ENCODE peak calls at places on chromosomes 13 and 19, in ten cellular contexts. One of them, this sample, is unnamed.

GRCh38 chr19:4624733-4625362 is 14.5 kb upstream of the TNFAIP8L1 start:
- DNase-seq in BJ: no peak
- DNase-seq in osteoblast: peak
- DNase-seq in lung microvascular endothelial cell: peak
- DNase-seq in activated naive CD4-positive, alpha-beta T cell: no peak
- DNase-seq in left colon: no peak
- DNase-seq in T-helper 17 cell: no peak
- DNase-seq in stimulated activated naive CD8-positive, alpha-beta T cell treated with anti-CD3 and anti-CD28 coated beads, Interleukin-15, amount 100 ng/mL, for 72 hours: no peak
- DNase-seq in A172: peak
- DNase-seq in fibroblast of lung: no peak
- DNase-seq in this sample: no peak

GRCh38 chr13:71773534-71773933 is 93.5 kb downstream of the DACH1 start:
- DNase-seq in activated naive CD4-positive, alpha-beta T cell: no peak
- DNase-seq in osteoblast: no peak
- DNase-seq in BJ: no peak
- DNase-seq in stimulated activated naive CD8-positive, alpha-beta T cell treated with anti-CD3 and anti-CD28 coated beads, Interleukin-15, amount 100 ng/mL, for 72 hours: no peak
- DNase-seq in left colon: no peak
- DNase-seq in lung microvascular endothelial cell: no peak
- DNase-seq in T-helper 17 cell: no peak
- DNase-seq in A172: no peak
- DNase-seq in fibroblast of lung: no peak
- DNase-seq in this sample: no peak

GRCh38 chr13:98514268-98514667 is 62.6 kb downstream of the STK24 start:
- DNase-seq in BJ: no peak
- DNase-seq in left colon: no peak
- DNase-seq in osteoblast: no peak
- DNase-seq in stimulated activated naive CD8-positive, alpha-beta T cell treated with anti-CD3 and anti-CD28 coated beads, Interleukin-15, amount 100 ng/mL, for 72 hours: no peak
- DNase-seq in T-helper 17 cell: no peak
- DNase-seq in fibroblast of lung: no peak
- DNase-seq in lung microvascular endothelial cell: no peak
- DNase-seq in activated naive CD4-positive, alpha-beta T cell: no peak
- DNase-seq in A172: no peak
- DNase-seq in this sample: no peak

GRCh38 chr19:50725218-50725931 is 2.2 kb downstream of the CLEC11A start:
- DNase-seq in activated naive CD4-positive, alpha-beta T cell: no peak
- DNase-seq in BJ: no peak
- DNase-seq in T-helper 17 cell: no peak
- DNase-seq in osteoblast: no peak
- DNase-seq in A172: no peak
- DNase-seq in lung microvascular endothelial cell: no peak
- DNase-seq in left colon: no peak
- DNase-seq in fibroblast of lung: no peak
- DNase-seq in stimulated activated naive CD8-positive, alpha-beta T cell treated with anti-CD3 and anti-CD28 coated beads, Interleukin-15, amount 100 ng/mL, for 72 hours: no peak
- DNase-seq in this sample: no peak

GRCh38 chr13:74037762-74038161 is 96.4 kb downstream of the KLF12 start:
- DNase-seq in osteoblast: no peak
- DNase-seq in lung microvascular endothelial cell: no peak
- DNase-seq in A172: no peak
- DNase-seq in activated naive CD4-positive, alpha-beta T cell: no peak
- DNase-seq in left colon: no peak
- DNase-seq in stimulated activated naive CD8-positive, alpha-beta T cell treated with anti-CD3 and anti-CD28 coated beads, Interleukin-15, amount 100 ng/mL, for 72 hours: no peak
- DNase-seq in T-helper 17 cell: no peak
- DNase-seq in BJ: no peak
- DNase-seq in fibroblast of lung: no peak
- DNase-seq in this sample: no peak

GRCh38 chr19:45771331-45771933 is 2.4 kb upstream of the SIX5 start:
- DNase-seq in lung microvascular endothelial cell: no peak
- DNase-seq in A172: no peak
- DNase-seq in stimulated activated naive CD8-positive, alpha-beta T cell treated with anti-CD3 and anti-CD28 coated beads, Interleukin-15, amount 100 ng/mL, for 72 hours: no peak
- DNase-seq in left colon: peak
- DNase-seq in activated naive CD4-positive, alpha-beta T cell: no peak
- DNase-seq in BJ: no peak
- DNase-seq in osteoblast: no peak
- DNase-seq in T-helper 17 cell: no peak
- DNase-seq in fibroblast of lung: no peak
- DNase-seq in this sample: no peak

GRCh38 chr19:4103073-4103418 is 20.9 kb downstream of the MAP2K2 start:
- DNase-seq in activated naive CD4-positive, alpha-beta T cell: no peak
- DNase-seq in T-helper 17 cell: no peak
- DNase-seq in BJ: no peak
- DNase-seq in left colon: peak
- DNase-seq in lung microvascular endothelial cell: no peak
- DNase-seq in osteoblast: peak
- DNase-seq in A172: peak
- DNase-seq in stimulated activated naive CD8-positive, alpha-beta T cell treated with anti-CD3 and anti-CD28 coated beads, Interleukin-15, amount 100 ng/mL, for 72 hours: peak
- DNase-seq in fibroblast of lung: peak
- DNase-seq in this sample: no peak

GRCh38 chr19:6020972-6021805 is 43.2 kb upstream of the RANBP3 start:
- DNase-seq in lung microvascular endothelial cell: no peak
- DNase-seq in A172: no peak
- DNase-seq in left colon: no peak
- DNase-seq in fibroblast of lung: no peak
- DNase-seq in activated naive CD4-positive, alpha-beta T cell: no peak
- DNase-seq in osteoblast: peak
- DNase-seq in BJ: no peak
- DNase-seq in T-helper 17 cell: no peak
- DNase-seq in stimulated activated naive CD8-positive, alpha-beta T cell treated with anti-CD3 and anti-CD28 coated beads, Interleukin-15, amount 100 ng/mL, for 72 hours: no peak
- DNase-seq in this sample: no peak

GRCh38 chr13:23966691-23967615 is 69.7 kb upstream of the C1QTNF9B start:
- DNase-seq in lung microvascular endothelial cell: peak
- DNase-seq in fibroblast of lung: no peak
- DNase-seq in T-helper 17 cell: no peak
- DNase-seq in A172: no peak
- DNase-seq in osteoblast: peak
- DNase-seq in left colon: no peak
- DNase-seq in BJ: no peak
- DNase-seq in activated naive CD4-positive, alpha-beta T cell: no peak
- DNase-seq in stimulated activated naive CD8-positive, alpha-beta T cell treated with anti-CD3 and anti-CD28 coated beads, Interleukin-15, amount 100 ng/mL, for 72 hours: peak
- DNase-seq in this sample: no peak

GRCh38 chr13:114035583-114036501 is 62.0 kb upstream of the C13orf46 start:
- DNase-seq in T-helper 17 cell: no peak
- DNase-seq in left colon: no peak
- DNase-seq in BJ: no peak
- DNase-seq in A172: no peak
- DNase-seq in fibroblast of lung: peak
- DNase-seq in osteoblast: no peak
- DNase-seq in lung microvascular endothelial cell: peak
- DNase-seq in stimulated activated naive CD8-positive, alpha-beta T cell treated with anti-CD3 and anti-CD28 coated beads, Interleukin-15, amount 100 ng/mL, for 72 hours: no peak
- DNase-seq in activated naive CD4-positive, alpha-beta T cell: no peak
- DNase-seq in this sample: no peak

GRCh38 chr19:17797397-17798201 is 2.7 kb downstream of the B3GNT3 start:
- DNase-seq in left colon: peak
- DNase-seq in T-helper 17 cell: no peak
- DNase-seq in stimulated activated naive CD8-positive, alpha-beta T cell treated with anti-CD3 and anti-CD28 coated beads, Interleukin-15, amount 100 ng/mL, for 72 hours: no peak
- DNase-seq in osteoblast: peak
- DNase-seq in A172: peak
- DNase-seq in lung microvascular endothelial cell: no peak
- DNase-seq in activated naive CD4-positive, alpha-beta T cell: no peak
- DNase-seq in fibroblast of lung: no peak
- DNase-seq in BJ: no peak
- DNase-seq in this sample: no peak

GRCh38 chr13:33262069-33262487 is 23.5 kb downstream of the STARD13 start:
- DNase-seq in stimulated activated naive CD8-positive, alpha-beta T cell treated with anti-CD3 and anti-CD28 coated beads, Interleukin-15, amount 100 ng/mL, for 72 hours: no peak
- DNase-seq in BJ: no peak
- DNase-seq in osteoblast: no peak
- DNase-seq in T-helper 17 cell: no peak
- DNase-seq in fibroblast of lung: peak
- DNase-seq in lung microvascular endothelial cell: peak
- DNase-seq in left colon: no peak
- DNase-seq in A172: peak
- DNase-seq in activated naive CD4-positive, alpha-beta T cell: no peak
- DNase-seq in this sample: no peak

GRCh38 chr13:30805603-30806011 is 70.3 kb downstream of the ALOX5AP start:
- DNase-seq in stimulated activated naive CD8-positive, alpha-beta T cell treated with anti-CD3 and anti-CD28 coated beads, Interleukin-15, amount 100 ng/mL, for 72 hours: no peak
- DNase-seq in A172: peak
- DNase-seq in osteoblast: no peak
- DNase-seq in fibroblast of lung: peak
- DNase-seq in activated naive CD4-positive, alpha-beta T cell: no peak
- DNase-seq in lung microvascular endothelial cell: no peak
- DNase-seq in BJ: no peak
- DNase-seq in left colon: no peak
- DNase-seq in T-helper 17 cell: no peak
- DNase-seq in this sample: no peak

GRCh38 chr13:27182844-27183497 is 11.4 kb upstream of the USP12 start:
- DNase-seq in A172: peak
- DNase-seq in osteoblast: peak
- DNase-seq in BJ: peak
- DNase-seq in activated naive CD4-positive, alpha-beta T cell: no peak
- DNase-seq in stimulated activated naive CD8-positive, alpha-beta T cell treated with anti-CD3 and anti-CD28 coated beads, Interleukin-15, amount 100 ng/mL, for 72 hours: no peak
- DNase-seq in left colon: no peak
- DNase-seq in T-helper 17 cell: no peak
- DNase-seq in lung microvascular endothelial cell: peak
- DNase-seq in fibroblast of lung: peak
- DNase-seq in this sample: peak

GRCh38 chr13:43629691-43630480 is 156.9 kb downstream of the ENOX1 start:
- DNase-seq in activated naive CD4-positive, alpha-beta T cell: no peak
- DNase-seq in BJ: no peak
- DNase-seq in left colon: no peak
- DNase-seq in A172: no peak
- DNase-seq in stimulated activated naive CD8-positive, alpha-beta T cell treated with anti-CD3 and anti-CD28 coated beads, Interleukin-15, amount 100 ng/mL, for 72 hours: no peak
- DNase-seq in osteoblast: no peak
- DNase-seq in T-helper 17 cell: no peak
- DNase-seq in lung microvascular endothelial cell: no peak
- DNase-seq in fibroblast of lung: no peak
- DNase-seq in this sample: peak

GRCh38 chr13:101915755-101916107 is 463.3 kb downstream of the ITGBL1 start:
- DNase-seq in T-helper 17 cell: no peak
- DNase-seq in A172: no peak
- DNase-seq in stimulated activated naive CD8-positive, alpha-beta T cell treated with anti-CD3 and anti-CD28 coated beads, Interleukin-15, amount 100 ng/mL, for 72 hours: no peak
- DNase-seq in BJ: no peak
- DNase-seq in activated naive CD4-positive, alpha-beta T cell: no peak
- DNase-seq in osteoblast: no peak
- DNase-seq in left colon: no peak
- DNase-seq in lung microvascular endothelial cell: no peak
- DNase-seq in fibroblast of lung: no peak
- DNase-seq in this sample: no peak

GRCh38 chr19:49758292-49758691 is 4.8 kb downstream of the TSKS start:
- DNase-seq in T-helper 17 cell: no peak
- DNase-seq in BJ: peak
- DNase-seq in osteoblast: peak
- DNase-seq in left colon: no peak
- DNase-seq in lung microvascular endothelial cell: no peak
- DNase-seq in fibroblast of lung: peak
- DNase-seq in A172: peak
- DNase-seq in stimulated activated naive CD8-positive, alpha-beta T cell treated with anti-CD3 and anti-CD28 coated beads, Interleukin-15, amount 100 ng/mL, for 72 hours: no peak
- DNase-seq in activated naive CD4-positive, alpha-beta T cell: no peak
- DNase-seq in this sample: no peak

GRCh38 chr19:43524922-43525835 is 1.8 kb downstream of the ETHE1 start:
- DNase-seq in osteoblast: peak
- DNase-seq in A172: no peak
- DNase-seq in lung microvascular endothelial cell: peak
- DNase-seq in left colon: peak
- DNase-seq in activated naive CD4-positive, alpha-beta T cell: no peak
- DNase-seq in stimulated activated naive CD8-positive, alpha-beta T cell treated with anti-CD3 and anti-CD28 coated beads, Interleukin-15, amount 100 ng/mL, for 72 hours: peak
- DNase-seq in BJ: no peak
- DNase-seq in T-helper 17 cell: no peak
- DNase-seq in fibroblast of lung: peak
- DNase-seq in this sample: no peak

GRCh38 chr13:41858783-41859182 is 102.1 kb downstream of the VWA8 start:
- DNase-seq in left colon: no peak
- DNase-seq in T-helper 17 cell: no peak
- DNase-seq in BJ: no peak
- DNase-seq in activated naive CD4-positive, alpha-beta T cell: no peak
- DNase-seq in stimulated activated naive CD8-positive, alpha-beta T cell treated with anti-CD3 and anti-CD28 coated beads, Interleukin-15, amount 100 ng/mL, for 72 hours: no peak
- DNase-seq in osteoblast: no peak
- DNase-seq in fibroblast of lung: no peak
- DNase-seq in A172: no peak
- DNase-seq in lung microvascular endothelial cell: no peak
- DNase-seq in this sample: no peak

GRCh38 chr13:114110091-114110829 is 22.2 kb downstream of the RASA3 start:
- DNase-seq in osteoblast: peak
- DNase-seq in stimulated activated naive CD8-positive, alpha-beta T cell treated with anti-CD3 and anti-CD28 coated beads, Interleukin-15, amount 100 ng/mL, for 72 hours: peak
- DNase-seq in lung microvascular endothelial cell: peak
- DNase-seq in T-helper 17 cell: peak
- DNase-seq in BJ: no peak
- DNase-seq in fibroblast of lung: no peak
- DNase-seq in A172: peak
- DNase-seq in activated naive CD4-positive, alpha-beta T cell: peak
- DNase-seq in left colon: peak
- DNase-seq in this sample: no peak

GRCh38 chr19:19021115-19021514 is 12.2 kb downstream of the SUGP2 start:
- DNase-seq in fibroblast of lung: peak
- DNase-seq in stimulated activated naive CD8-positive, alpha-beta T cell treated with anti-CD3 and anti-CD28 coated beads, Interleukin-15, amount 100 ng/mL, for 72 hours: no peak
- DNase-seq in osteoblast: no peak
- DNase-seq in A172: no peak
- DNase-seq in lung microvascular endothelial cell: no peak
- DNase-seq in left colon: no peak
- DNase-seq in activated naive CD4-positive, alpha-beta T cell: no peak
- DNase-seq in T-helper 17 cell: no peak
- DNase-seq in BJ: no peak
- DNase-seq in this sample: no peak

GRCh38 chr13:51416107-51416506 is 36.7 kb downstream of the INTS6 start:
- DNase-seq in T-helper 17 cell: no peak
- DNase-seq in lung microvascular endothelial cell: no peak
- DNase-seq in A172: no peak
- DNase-seq in osteoblast: no peak
- DNase-seq in activated naive CD4-positive, alpha-beta T cell: no peak
- DNase-seq in fibroblast of lung: no peak
- DNase-seq in left colon: no peak
- DNase-seq in BJ: no peak
- DNase-seq in stimulated activated naive CD8-positive, alpha-beta T cell treated with anti-CD3 and anti-CD28 coated beads, Interleukin-15, amount 100 ng/mL, for 72 hours: no peak
- DNase-seq in this sample: no peak

GRCh38 chr19:33293255-33294057 is 8.9 kb downstream of the CEBPA start:
- DNase-seq in fibroblast of lung: peak
- DNase-seq in lung microvascular endothelial cell: no peak
- DNase-seq in T-helper 17 cell: no peak
- DNase-seq in activated naive CD4-positive, alpha-beta T cell: no peak
- DNase-seq in osteoblast: peak
- DNase-seq in left colon: peak
- DNase-seq in stimulated activated naive CD8-positive, alpha-beta T cell treated with anti-CD3 and anti-CD28 coated beads, Interleukin-15, amount 100 ng/mL, for 72 hours: no peak
- DNase-seq in BJ: peak
- DNase-seq in A172: peak
- DNase-seq in this sample: peak

GRCh38 chr13:106650690-106651205 is 82.8 kb upstream of the ARGLU1 start:
- DNase-seq in fibroblast of lung: peak
- DNase-seq in BJ: no peak
- DNase-seq in lung microvascular endothelial cell: no peak
- DNase-seq in A172: peak
- DNase-seq in activated naive CD4-positive, alpha-beta T cell: no peak
- DNase-seq in left colon: no peak
- DNase-seq in osteoblast: no peak
- DNase-seq in stimulated activated naive CD8-positive, alpha-beta T cell treated with anti-CD3 and anti-CD28 coated beads, Interleukin-15, amount 100 ng/mL, for 72 hours: no peak
- DNase-seq in T-helper 17 cell: no peak
- DNase-seq in this sample: no peak

GRCh38 chr13:41565221-41565620 is 107.9 kb downstream of the RGCC start:
- DNase-seq in osteoblast: peak
- DNase-seq in BJ: no peak
- DNase-seq in left colon: no peak
- DNase-seq in A172: peak
- DNase-seq in fibroblast of lung: peak
- DNase-seq in stimulated activated naive CD8-positive, alpha-beta T cell treated with anti-CD3 and anti-CD28 coated beads, Interleukin-15, amount 100 ng/mL, for 72 hours: no peak
- DNase-seq in lung microvascular endothelial cell: no peak
- DNase-seq in T-helper 17 cell: no peak
- DNase-seq in activated naive CD4-positive, alpha-beta T cell: no peak
- DNase-seq in this sample: peak

GRCh38 chr13:39377699-39378098 is 225.3 kb downstream of the LHFPL6 start:
- DNase-seq in left colon: no peak
- DNase-seq in osteoblast: no peak
- DNase-seq in lung microvascular endothelial cell: no peak
- DNase-seq in A172: no peak
- DNase-seq in fibroblast of lung: no peak
- DNase-seq in stimulated activated naive CD8-positive, alpha-beta T cell treated with anti-CD3 and anti-CD28 coated beads, Interleukin-15, amount 100 ng/mL, for 72 hours: no peak
- DNase-seq in activated naive CD4-positive, alpha-beta T cell: no peak
- DNase-seq in T-helper 17 cell: no peak
- DNase-seq in BJ: no peak
- DNase-seq in this sample: no peak

GRCh38 chr13:106357198-106357597 is 178.3 kb downstream of the EFNB2 start:
- DNase-seq in BJ: no peak
- DNase-seq in fibroblast of lung: no peak
- DNase-seq in lung microvascular endothelial cell: no peak
- DNase-seq in activated naive CD4-positive, alpha-beta T cell: no peak
- DNase-seq in osteoblast: peak
- DNase-seq in T-helper 17 cell: no peak
- DNase-seq in A172: peak
- DNase-seq in stimulated activated naive CD8-positive, alpha-beta T cell treated with anti-CD3 and anti-CD28 coated beads, Interleukin-15, amount 100 ng/mL, for 72 hours: no peak
- DNase-seq in left colon: no peak
- DNase-seq in this sample: no peak

GRCh38 chr19:15519433-15519976 is 11.2 kb downstream of the CYP4F22 start:
- DNase-seq in osteoblast: no peak
- DNase-seq in left colon: no peak
- DNase-seq in fibroblast of lung: no peak
- DNase-seq in A172: peak
- DNase-seq in stimulated activated naive CD8-positive, alpha-beta T cell treated with anti-CD3 and anti-CD28 coated beads, Interleukin-15, amount 100 ng/mL, for 72 hours: no peak
- DNase-seq in activated naive CD4-positive, alpha-beta T cell: no peak
- DNase-seq in lung microvascular endothelial cell: no peak
- DNase-seq in T-helper 17 cell: no peak
- DNase-seq in BJ: no peak
- DNase-seq in this sample: no peak